ENCODE peak calls at places on chromosomes 1 and 21, in nine cellular contexts. One of them, this sample, is unnamed. For H3K36me3, the result is how much of the 10 kb centered on the place peaks cover.

GRCh38 chr1:100358210-100358609 is 5.9 kb downstream of the CDC14A start:
- DNase-seq in lower lobe of right lung: no peak
- DNase-seq in transverse colon: no peak
- DNase-seq in mucosa of descending colon: no peak
- DNase-seq in esophagus muscularis mucosa: no peak
- DNase-seq in tibial nerve: no peak
- DNase-seq in pancreas: no peak
- DNase-seq in right lobe of liver: no peak
- DNase-seq in PC-3: peak
- DNase-seq in this sample: no peak

GRCh38 chr1:228400237-228400651 is 6.4 kb downstream of the TRIM11 start:
- DNase-seq in lower lobe of right lung: no peak
- DNase-seq in transverse colon: no peak
- DNase-seq in mucosa of descending colon: peak
- DNase-seq in esophagus muscularis mucosa: no peak
- DNase-seq in tibial nerve: no peak
- DNase-seq in pancreas: no peak
- DNase-seq in right lobe of liver: peak
- DNase-seq in PC-3: no peak
- DNase-seq in this sample: no peak

GRCh38 chr1:227723474-227723873 is 11.6 kb downstream of the JMJD4 start:
- DNase-seq in lower lobe of right lung: no peak
- DNase-seq in transverse colon: no peak
- DNase-seq in mucosa of descending colon: no peak
- DNase-seq in esophagus muscularis mucosa: no peak
- DNase-seq in tibial nerve: no peak
- DNase-seq in pancreas: no peak
- DNase-seq in right lobe of liver: no peak
- DNase-seq in PC-3: no peak
- DNase-seq in this sample: peak

GRCh38 chr1:31881698-31882000 is 56.5 kb downstream of the PTP4A2 start:
- DNase-seq in lower lobe of right lung: no peak
- DNase-seq in transverse colon: no peak
- DNase-seq in mucosa of descending colon: no peak
- DNase-seq in esophagus muscularis mucosa: no peak
- DNase-seq in tibial nerve: no peak
- DNase-seq in pancreas: no peak
- DNase-seq in right lobe of liver: no peak
- DNase-seq in PC-3: no peak
- DNase-seq in this sample: no peak

GRCh38 chr1:220528679-220529529 is 968 bp downstream of the MARK1 start:
- DNase-seq in lower lobe of right lung: no peak
- DNase-seq in transverse colon: peak
- DNase-seq in mucosa of descending colon: no peak
- DNase-seq in esophagus muscularis mucosa: peak
- DNase-seq in tibial nerve: peak
- DNase-seq in pancreas: no peak
- DNase-seq in right lobe of liver: no peak
- DNase-seq in PC-3: no peak
- DNase-seq in this sample: peak

GRCh38 chr1:221522440-221523050 is 219.3 kb downstream of the DUSP10 start:
- DNase-seq in lower lobe of right lung: no peak
- DNase-seq in transverse colon: no peak
- DNase-seq in mucosa of descending colon: no peak
- DNase-seq in esophagus muscularis mucosa: no peak
- DNase-seq in tibial nerve: no peak
- DNase-seq in pancreas: no peak
- DNase-seq in right lobe of liver: no peak
- DNase-seq in PC-3: no peak
- DNase-seq in this sample: no peak

GRCh38 chr1:224828691-224829090 is 100.8 kb upstream of the DNAH14 start:
- DNase-seq in lower lobe of right lung: no peak
- DNase-seq in transverse colon: no peak
- DNase-seq in mucosa of descending colon: no peak
- DNase-seq in esophagus muscularis mucosa: no peak
- DNase-seq in tibial nerve: no peak
- DNase-seq in pancreas: no peak
- DNase-seq in right lobe of liver: no peak
- DNase-seq in PC-3: no peak
- DNase-seq in this sample: no peak

GRCh38 chr1:222663535-222663934 is 45.6 kb downstream of the MIA3 start:
- DNase-seq in lower lobe of right lung: no peak
- DNase-seq in transverse colon: no peak
- DNase-seq in mucosa of descending colon: no peak
- DNase-seq in esophagus muscularis mucosa: no peak
- DNase-seq in tibial nerve: no peak
- DNase-seq in pancreas: no peak
- DNase-seq in right lobe of liver: no peak
- DNase-seq in PC-3: no peak
- DNase-seq in this sample: no peak

GRCh38 chr1:37486680-37487618 is 12.6 kb downstream of the ZC3H12A start:
- DNase-seq in lower lobe of right lung: peak
- DNase-seq in transverse colon: peak
- DNase-seq in mucosa of descending colon: peak
- DNase-seq in esophagus muscularis mucosa: peak
- DNase-seq in tibial nerve: peak
- DNase-seq in pancreas: peak
- DNase-seq in right lobe of liver: peak
- DNase-seq in PC-3: peak
- DNase-seq in this sample: peak

GRCh38 chr21:29302340-29302991 is 3.7 kb downstream of the BACH1 start:
- DNase-seq in lower lobe of right lung: no peak
- DNase-seq in transverse colon: no peak
- DNase-seq in mucosa of descending colon: no peak
- DNase-seq in esophagus muscularis mucosa: peak
- DNase-seq in tibial nerve: no peak
- DNase-seq in pancreas: no peak
- DNase-seq in right lobe of liver: no peak
- DNase-seq in PC-3: peak
- DNase-seq in this sample: peak

GRCh38 chr1:207838156-207839082 is 72.5 kb downstream of the CD34 start:
- DNase-seq in lower lobe of right lung: no peak
- DNase-seq in transverse colon: no peak
- DNase-seq in mucosa of descending colon: no peak
- DNase-seq in esophagus muscularis mucosa: no peak
- DNase-seq in tibial nerve: no peak
- DNase-seq in pancreas: peak
- DNase-seq in right lobe of liver: no peak
- DNase-seq in PC-3: no peak
- DNase-seq in this sample: peak

GRCh38 chr1:243343970-243344749 is 88.3 kb downstream of the SDCCAG8 start:
- DNase-seq in lower lobe of right lung: no peak
- DNase-seq in transverse colon: no peak
- DNase-seq in mucosa of descending colon: no peak
- DNase-seq in esophagus muscularis mucosa: no peak
- DNase-seq in tibial nerve: no peak
- DNase-seq in pancreas: no peak
- DNase-seq in right lobe of liver: no peak
- DNase-seq in PC-3: peak
- DNase-seq in this sample: peak

GRCh38 chr21:26850116-26850643 is 5.0 kb upstream of the ADAMTS1 start:
- DNase-seq in lower lobe of right lung: no peak
- DNase-seq in transverse colon: no peak
- DNase-seq in mucosa of descending colon: no peak
- DNase-seq in esophagus muscularis mucosa: no peak
- DNase-seq in tibial nerve: no peak
- DNase-seq in pancreas: no peak
- DNase-seq in right lobe of liver: no peak
- DNase-seq in PC-3: peak
- DNase-seq in this sample: peak

GRCh38 chr1:228278432-228278941 is 70.6 kb downstream of the OBSCN start:
- DNase-seq in lower lobe of right lung: no peak
- DNase-seq in transverse colon: no peak
- DNase-seq in mucosa of descending colon: peak
- DNase-seq in esophagus muscularis mucosa: no peak
- DNase-seq in tibial nerve: no peak
- DNase-seq in pancreas: no peak
- DNase-seq in right lobe of liver: peak
- DNase-seq in PC-3: no peak
- DNase-seq in this sample: no peak

GRCh38 chr1:62891961-62892562 is 108.1 kb downstream of the ATG4C start:
- DNase-seq in lower lobe of right lung: no peak
- DNase-seq in transverse colon: no peak
- DNase-seq in mucosa of descending colon: no peak
- DNase-seq in esophagus muscularis mucosa: no peak
- DNase-seq in tibial nerve: no peak
- DNase-seq in pancreas: no peak
- DNase-seq in right lobe of liver: no peak
- DNase-seq in PC-3: no peak
- DNase-seq in this sample: peak

GRCh38 chr1:77540501-77541161 is 141.8 kb downstream of the ZZZ3 start:
- DNase-seq in lower lobe of right lung: no peak
- DNase-seq in transverse colon: no peak
- DNase-seq in mucosa of descending colon: no peak
- DNase-seq in esophagus muscularis mucosa: no peak
- DNase-seq in tibial nerve: no peak
- DNase-seq in pancreas: no peak
- DNase-seq in right lobe of liver: no peak
- DNase-seq in PC-3: peak
- DNase-seq in this sample: peak

DNA sequence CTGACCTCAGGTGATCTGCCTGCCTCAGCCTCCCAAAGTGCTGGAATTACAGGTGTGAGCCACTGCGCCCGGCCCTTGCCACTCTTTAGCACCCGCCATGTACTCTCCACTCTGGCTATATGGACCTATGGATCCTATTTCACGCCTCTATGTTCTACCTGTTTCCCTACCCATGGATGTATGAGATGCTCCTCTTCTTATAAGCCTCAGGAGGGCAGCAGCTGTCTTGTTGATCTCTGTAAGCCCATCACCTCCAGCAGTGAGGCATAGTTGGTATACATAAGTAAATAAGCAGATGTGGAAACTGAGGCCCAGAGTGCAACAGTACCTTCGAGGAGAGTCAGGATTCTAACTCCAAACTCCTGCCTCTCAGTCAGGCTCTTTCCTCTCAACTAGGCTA is 24.7 kb upstream of the ARTN start:
- DNase-seq in lower lobe of right lung: no peak
- DNase-seq in transverse colon: no peak
- DNase-seq in mucosa of descending colon: no peak
- DNase-seq in esophagus muscularis mucosa: no peak
- DNase-seq in tibial nerve: no peak
- DNase-seq in pancreas: no peak
- DNase-seq in right lobe of liver: no peak
- DNase-seq in PC-3: no peak
- DNase-seq in this sample: peak
- TF ChIP-seq CTCF in lower lobe of right lung: no peak
- TF ChIP-seq CTCF in transverse colon: no peak
- TF ChIP-seq CTCF in mucosa of descending colon: no peak
- TF ChIP-seq CTCF in esophagus muscularis mucosa: no peak
- TF ChIP-seq CTCF in tibial nerve: no peak
- TF ChIP-seq CTCF in pancreas: no peak
- TF ChIP-seq CTCF in right lobe of liver: no peak
- TF ChIP-seq CTCF in PC-3: peak
- TF ChIP-seq CTCF in this sample: peak

GRCh38 chr21:18954415-18954972 is 550.9 kb upstream of the TMPRSS15 start:
- DNase-seq in lower lobe of right lung: no peak
- DNase-seq in transverse colon: no peak
- DNase-seq in mucosa of descending colon: no peak
- DNase-seq in esophagus muscularis mucosa: no peak
- DNase-seq in tibial nerve: no peak
- DNase-seq in pancreas: no peak
- DNase-seq in right lobe of liver: no peak
- DNase-seq in PC-3: no peak
- DNase-seq in this sample: no peak
- H3K4me3 ChIP-seq in lower lobe of right lung: no peak
- H3K4me3 ChIP-seq in transverse colon: no peak
- H3K4me3 ChIP-seq in mucosa of descending colon: no peak
- H3K4me3 ChIP-seq in esophagus muscularis mucosa: no peak
- H3K4me3 ChIP-seq in tibial nerve: no peak
- H3K4me3 ChIP-seq in pancreas: no peak
- H3K4me3 ChIP-seq in right lobe of liver: no peak
- H3K4me3 ChIP-seq in PC-3: no peak
- H3K4me3 ChIP-seq in this sample: no peak

DNA sequence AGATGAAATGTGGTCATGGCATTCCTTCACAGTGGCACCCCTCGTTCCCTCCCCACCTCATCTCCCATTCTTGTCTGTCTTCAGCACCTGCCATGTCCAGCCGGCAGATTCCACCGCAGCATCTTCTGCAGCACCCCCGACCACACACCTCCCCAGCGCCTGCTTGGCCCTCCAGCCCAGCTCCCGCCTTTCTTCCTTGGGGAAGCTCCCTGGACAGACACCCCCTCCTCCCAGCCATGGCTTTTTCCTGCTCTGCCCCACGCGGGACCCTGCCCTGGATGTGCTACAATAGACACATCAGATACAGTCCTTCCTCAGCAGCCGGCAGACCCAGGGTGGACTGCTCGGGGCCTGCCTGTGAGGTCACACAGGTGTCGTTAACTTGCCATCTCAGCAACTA is 67.1 kb upstream of the FAM3B start:
- DNase-seq in lower lobe of right lung: no peak
- DNase-seq in transverse colon: no peak
- DNase-seq in mucosa of descending colon: no peak
- DNase-seq in esophagus muscularis mucosa: peak
- DNase-seq in tibial nerve: no peak
- DNase-seq in pancreas: no peak
- DNase-seq in right lobe of liver: no peak
- DNase-seq in PC-3: no peak
- DNase-seq in this sample: no peak
- H3K36me3 ChIP-seq in lower lobe of right lung: under half
- H3K36me3 ChIP-seq in transverse colon: under half
- H3K36me3 ChIP-seq in mucosa of descending colon: under half
- H3K36me3 ChIP-seq in esophagus muscularis mucosa: half or more
- H3K36me3 ChIP-seq in tibial nerve: under half
- H3K36me3 ChIP-seq in pancreas: under half
- H3K36me3 ChIP-seq in right lobe of liver: under half
- H3K36me3 ChIP-seq in PC-3: under half
- H3K36me3 ChIP-seq in this sample: under half

DNA sequence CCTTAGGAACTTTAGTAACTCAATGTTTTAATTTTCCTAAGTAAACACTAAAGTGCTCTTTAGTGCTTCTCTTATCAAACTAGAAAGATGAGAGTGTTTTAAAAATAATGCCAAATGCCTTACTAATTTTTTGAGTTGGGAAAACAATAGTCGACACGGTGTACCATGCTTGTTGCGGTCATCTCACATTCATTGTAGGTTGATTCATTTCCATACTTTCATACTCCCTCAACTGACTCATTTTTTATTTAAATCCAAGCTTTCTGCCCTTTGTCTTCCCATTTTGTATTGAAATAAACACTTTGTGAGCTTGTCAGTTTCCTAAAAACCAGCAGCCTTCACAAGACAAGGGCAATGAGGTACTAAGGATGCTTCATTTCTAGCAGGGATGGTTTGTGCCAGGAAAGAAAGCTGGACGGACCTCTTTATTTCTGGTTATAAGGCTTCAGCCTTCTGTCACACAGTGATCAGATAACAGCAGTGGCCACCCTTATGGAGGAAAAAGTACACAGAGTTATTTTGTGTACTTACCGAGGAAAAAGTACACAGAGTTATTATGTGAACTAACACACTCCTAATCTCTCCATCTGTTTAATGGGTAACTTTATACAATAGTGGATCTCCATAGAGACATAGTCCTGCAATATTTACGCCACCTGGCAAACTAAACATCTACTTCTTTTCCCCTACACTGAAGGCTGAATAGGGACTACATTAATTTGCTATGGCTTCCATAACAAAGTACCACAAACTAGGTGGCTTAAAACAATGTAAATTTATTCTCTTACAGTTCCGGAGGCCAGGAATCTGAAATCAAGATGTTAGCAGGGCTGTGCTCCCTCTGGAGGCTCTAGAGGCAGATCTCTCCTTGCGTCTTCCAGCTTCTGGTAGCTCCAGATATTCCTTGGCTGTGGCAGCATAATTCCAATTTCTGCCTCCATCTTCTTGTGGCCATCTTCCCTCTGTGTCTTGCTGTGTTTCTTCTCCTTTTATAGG is 13.0 kb upstream of the CCDC190 start:
- DNase-seq in lower lobe of right lung: no peak
- DNase-seq in transverse colon: no peak
- DNase-seq in mucosa of descending colon: no peak
- DNase-seq in esophagus muscularis mucosa: no peak
- DNase-seq in tibial nerve: no peak
- DNase-seq in pancreas: no peak
- DNase-seq in right lobe of liver: no peak
- DNase-seq in PC-3: peak
- DNase-seq in this sample: peak
- TF ChIP-seq CTCF in lower lobe of right lung: no peak
- TF ChIP-seq CTCF in transverse colon: no peak
- TF ChIP-seq CTCF in mucosa of descending colon: no peak
- TF ChIP-seq CTCF in esophagus muscularis mucosa: no peak
- TF ChIP-seq CTCF in tibial nerve: no peak
- TF ChIP-seq CTCF in pancreas: no peak
- TF ChIP-seq CTCF in right lobe of liver: no peak
- TF ChIP-seq CTCF in PC-3: peak
- TF ChIP-seq CTCF in this sample: no peak